ENCODE peak calls at places on chromosomes 16 and 17, in four cellular contexts. L, J, Q and O are unnamed samples.

GRCh38 chr16:71762186-71762585 is 37.7 kb upstream of the PHLPP2 start:
- DNase-seq in L (no peak), J (no peak), Q (no peak), O (no peak)

GRCh38 chr17:6724009-6724408 is 10.8 kb upstream of the SLC13A5 start:
- DNase-seq in L (no peak), J (no peak), Q (no peak), O (no peak)

GRCh38 chr16:29667755-29668154 is 4.7 kb downstream of the SPN start:
- DNase-seq in L (no peak), J (no peak), Q (no peak), O (no peak)

GRCh38 chr16:10039220-10040096 is 142.8 kb downstream of the GRIN2A start:
- DNase-seq in L (no peak), J (no peak), Q (no peak), O (no peak)

GRCh38 chr16:67708368-67708771 is 10.7 kb downstream of the GFOD2 start:
- DNase-seq in L (no peak), J (no peak), Q (no peak), O (no peak)

GRCh38 chr16:69179255-69180010 is 7.5 kb upstream of the SNTB2 start:
- DNase-seq in L (no peak), J (peak; percentile 70), Q (peak; percentile 76), O (peak; percentile 53)

GRCh38 chr16:28218109-28218508 is 6.3 kb upstream of the XPO6 start:
- DNase-seq in L (no peak), J (no peak), Q (peak; percentile 80), O (no peak)

GRCh38 chr16:69363281-69363717 is 11.7 kb upstream of the TMED6 start:
- DNase-seq in L (no peak), J (no peak), Q (no peak), O (no peak)

GRCh38 chr17:386145-386876 is 33.7 kb upstream of the RPH3AL start:
- DNase-seq in L (no peak), J (peak; percentile 85), Q (peak; percentile 89), O (peak; percentile 66)

GRCh38 chr17:30101686-30102390 is 14.8 kb upstream of the NSRP1 start:
- DNase-seq in L (no peak), J (no peak), Q (no peak), O (no peak)

GRCh38 chr17:29567362-29568330 is 809 bp upstream of the ABHD15 start:
- DNase-seq in L (no peak), J (peak; percentile 73), Q (peak; percentile 93), O (peak; percentile 29)

GRCh38 chr17:82320956-82321927 is 3.8 kb upstream of the CD7 start:
- DNase-seq in L (no peak), J (no peak), Q (no peak), O (no peak)

GRCh38 chr16:69204106-69204655 is 17.2 kb downstream of the SNTB2 start:
- DNase-seq in L (no peak), J (no peak), Q (no peak), O (no peak)

GRCh38 chr17:9725575-9725974 is 65.8 kb downstream of the DHRS7C start:
- DNase-seq in L (no peak), J (no peak), Q (no peak), O (no peak)

GRCh38 chr17:35002876-35003551 is 22.7 kb downstream of the LIG3 start:
- DNase-seq in L (no peak), J (peak; percentile 51), Q (no peak), O (no peak)

GRCh38 chr17:42118545-42118944 is 2.6 kb downstream of the KAT2A start:
- DNase-seq in L (no peak), J (no peak), Q (peak; percentile 70), O (no peak)

DNA sequence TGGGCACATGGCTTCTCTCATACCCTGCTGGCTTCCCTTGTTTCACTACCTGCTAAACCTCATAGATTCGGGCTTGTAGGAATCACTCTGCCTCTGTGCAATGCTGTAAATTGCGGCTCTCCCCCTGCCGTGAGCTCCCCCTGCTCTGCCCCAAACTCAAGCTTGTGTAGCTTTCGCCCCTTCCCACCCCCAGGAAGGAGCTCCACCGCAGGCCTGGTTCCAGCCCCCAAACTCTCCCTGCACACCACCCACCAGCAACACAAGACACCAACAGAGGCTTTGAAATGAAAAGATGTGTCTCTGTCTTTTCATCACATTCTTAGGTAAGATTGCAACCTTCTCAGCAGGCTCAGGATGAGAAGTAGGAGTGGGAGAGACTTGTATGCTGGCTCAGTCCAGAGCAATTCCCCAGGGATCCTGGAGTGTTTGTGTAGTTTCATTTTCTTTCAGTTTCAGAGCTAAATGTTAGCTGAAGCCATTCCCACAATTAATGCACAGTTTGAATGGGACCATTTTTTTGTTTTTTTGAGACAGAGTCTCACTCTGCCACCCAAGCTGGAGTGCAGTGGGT is 14.2 kb downstream of the CX3CL1 start:
- DNase-seq in L (no peak), J (peak; percentile 50), Q (no peak), O (no peak)
- H3K4me1 ChIP-seq in L (peaks cover 48% of the 10 kb centered on the region), J (peaks cover 67% of the 10 kb centered on the region), Q (peaks cover 7% of the 10 kb centered on the region), O (no peaks in the 10 kb centered on the region)

DNA sequence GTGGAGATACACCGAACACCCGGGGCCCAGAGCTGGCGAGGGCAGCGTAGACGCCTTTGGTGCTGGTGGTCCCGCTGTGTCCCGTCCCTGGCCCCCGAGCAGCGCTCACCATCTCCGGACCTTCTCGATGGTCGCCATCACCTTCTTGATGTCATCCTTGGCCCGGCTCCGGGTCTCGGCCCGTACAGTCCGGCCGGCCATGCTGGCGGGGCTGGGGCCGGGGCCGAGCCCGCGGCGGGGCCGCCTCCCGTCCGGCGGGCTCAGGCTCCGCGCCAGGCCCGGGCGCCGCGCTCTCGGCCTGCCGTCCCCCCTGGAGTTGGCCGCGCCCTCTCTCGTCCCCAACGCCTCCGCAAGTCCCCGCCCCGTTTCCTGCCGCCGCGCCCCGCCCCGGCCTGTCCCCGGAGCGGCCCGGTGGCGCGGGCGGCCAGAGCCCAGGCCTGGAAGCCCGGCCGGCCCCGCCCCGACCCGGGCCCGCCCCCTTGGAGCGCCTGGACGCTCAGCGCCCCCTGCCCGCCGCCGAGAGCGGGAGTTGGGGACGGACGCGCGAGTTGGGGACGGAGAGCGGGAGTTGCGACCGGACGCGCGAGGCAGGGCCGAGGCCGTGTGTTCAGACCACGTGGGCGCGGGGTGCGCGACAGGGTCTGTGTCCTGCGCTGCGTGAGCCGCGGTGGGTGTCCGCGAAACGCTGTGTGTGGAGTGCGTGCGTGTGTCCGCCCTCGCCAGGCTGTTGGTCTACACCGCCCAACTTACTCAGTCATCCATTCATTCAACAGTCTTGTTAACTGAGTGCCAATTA is at the start of gene BCL7C:
- DNase-seq in L (peak; percentile 47), J (peak; percentile 96), Q (peak; percentile 96), O (peak; percentile 82)
- TF ChIP-seq CTCF in L (peak; percentile 49), J (peak; percentile 78), Q (peak; percentile 72), O (peak; percentile 65)

GRCh38 chr16:81929841-81930240 is 81.4 kb downstream of the SDR42E1 start:
- DNase-seq in L (no peak), J (no peak), Q (no peak), O (no peak)

GRCh38 chr16:81927561-81928185 is 83.6 kb downstream of the SDR42E1 start:
- DNase-seq in L (no peak), J (no peak), Q (no peak), O (no peak)

GRCh38 chr16:81923296-81923695 is 88.0 kb downstream of the SDR42E1 start:
- DNase-seq in L (no peak), J (no peak), Q (peak; percentile 29), O (no peak)

GRCh38 chr16:81928975-81929374 is 82.3 kb downstream of the SDR42E1 start:
- DNase-seq in L (no peak), J (no peak), Q (no peak), O (no peak)

DNA sequence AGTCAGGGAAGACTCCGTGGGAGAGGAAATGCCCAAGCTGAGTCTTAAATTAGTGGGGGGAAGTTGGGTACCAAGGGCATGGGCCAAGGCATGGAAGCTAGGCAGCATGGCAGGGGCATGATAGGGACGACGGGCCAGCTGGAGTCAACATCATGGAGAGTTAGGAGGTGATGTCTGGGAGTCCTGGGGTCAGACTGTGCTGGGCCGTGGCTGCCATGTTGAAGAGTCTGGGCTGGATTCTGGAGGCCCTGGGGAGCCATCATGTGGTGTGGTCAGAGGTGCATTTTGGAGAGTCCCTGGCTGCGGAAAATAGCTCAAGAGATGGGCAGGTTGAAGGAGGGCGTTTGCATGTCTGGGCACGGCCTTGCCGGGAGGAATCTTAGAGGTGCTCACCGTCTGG is 85.2 kb downstream of the SDR42E1 start:
- DNase-seq in L (no peak), J (no peak), Q (peak; percentile 24), O (no peak)
- TF ChIP-seq POLR2A in L (no peak), J (no peak), Q (no peak), O (no peak)

GRCh38 chr16:88526008-88526905 is 43.9 kb upstream of the ZC3H18 start:
- DNase-seq in L (no peak), J (no peak), Q (no peak), O (no peak)
- H3K4me1 ChIP-seq in L (peaks cover 20% of the 10 kb centered on the region), J (peaks cover 20% of the 10 kb centered on the region), Q (no peaks in the 10 kb centered on the region), O (peaks cover 16% of the 10 kb centered on the region)